ENCODE peak calls at places on chromosomes 6 and 20, in four cellular contexts. P, F, R and G are unnamed samples.

GRCh38 chr20:32052792-32053362 is 835 bp downstream of the HCK start:
- DNase-seq in P (no peak), F (peak; percentile 70), R (peak; percentile 65), G (peak; percentile 88)

GRCh38 chr6:89145461-89145961 is 344 bp upstream of the PM20D2 start:
- DNase-seq in P (no peak), F (no peak), R (no peak), G (peak; percentile 11)

GRCh38 chr20:44810061-44810390 is 320 bp downstream of the RIMS4 start:
- DNase-seq in P (no peak), F (peak; percentile 54), R (peak; percentile 27), G (peak; percentile 43)

GRCh38 chr20:2845607-2846006 is 5.1 kb downstream of the VPS16 start:
- DNase-seq in P (no peak), F (no peak), R (no peak), G (no peak)

GRCh38 chr6:111699123-111699522 is 93.4 kb upstream of the TRAF3IP2 start:
- DNase-seq in P (no peak), F (no peak), R (no peak), G (no peak)

GRCh38 chr20:62834967-62835730 is 18.3 kb downstream of the COL9A3 start:
- DNase-seq in P (no peak), F (no peak), R (no peak), G (no peak)

GRCh38 chr20:43774754-43775153 is 48.0 kb upstream of the GTSF1L start:
- DNase-seq in P (no peak), F (no peak), R (no peak), G (no peak)

GRCh38 chr6:55895972-55896371 is 20.6 kb upstream of the BMP5 start:
- DNase-seq in P (no peak), F (no peak), R (no peak), G (no peak)

GRCh38 chr20:44219791-44220190 is 9.2 kb upstream of the OSER1 start:
- DNase-seq in P (no peak), F (no peak), R (no peak), G (peak; percentile 34)

GRCh38 chr6:19803331-19804330 is 33.5 kb upstream of the ID4 start:
- DNase-seq in P (peak; percentile 49), F (no peak), R (no peak), G (no peak)

GRCh38 chr6:80338201-80338836 is 231.8 kb downstream of the BCKDHB start:
- DNase-seq in P (peak; percentile 47), F (peak; percentile 94), R (peak; percentile 86), G (peak; percentile 89)

GRCh38 chr6:32886674-32887383 is 32.8 kb downstream of the PSMB9 start:
- DNase-seq in P (no peak), F (no peak), R (no peak), G (no peak)

GRCh38 chr6:156438519-156438918 is 338.7 kb upstream of the ARID1B start:
- DNase-seq in P (no peak), F (no peak), R (no peak), G (no peak)

GRCh38 chr6:128025478-128025877 is 124.6 kb upstream of the THEMIS start:
- DNase-seq in P (no peak), F (no peak), R (no peak), G (peak; percentile 43)

GRCh38 chr6:722608-723007 is 29.7 kb upstream of the EXOC2 start:
- DNase-seq in P (no peak), F (no peak), R (no peak), G (no peak)

GRCh38 chr6:34953084-34954025 is 64.3 kb downstream of the ANKS1A start:
- DNase-seq in P (peak; percentile 97), F (no peak), R (no peak), G (no peak)

GRCh38 chr20:52105573-52106422 is 85.8 kb downstream of the ZFP64 start:
- DNase-seq in P (no peak), F (peak; percentile 96), R (peak; percentile 97), G (peak; percentile 96)

GRCh38 chr6:41929918-41930317 is 8.6 kb downstream of the BYSL start:
- DNase-seq in P (no peak), F (no peak), R (no peak), G (no peak)

GRCh38 chr20:37804584-37805566 is 98.1 kb upstream of the VSTM2L start:
- DNase-seq in P (no peak), F (no peak), R (no peak), G (no peak)

GRCh38 chr6:26412225-26412624 is 10.2 kb downstream of the BTN3A1 start:
- DNase-seq in P (no peak), F (no peak), R (no peak), G (peak; percentile 35)

GRCh38 chr20:21019831-21020655 is 86.1 kb downstream of the LINC00237 start:
- DNase-seq in P (peak; percentile 82), F (peak; percentile 48), R (no peak), G (peak; percentile 17)

GRCh38 chr20:54123587-54124180 is 50.1 kb downstream of the CYP24A1 start:
- DNase-seq in P (peak; percentile 100), F (peak; percentile 51), R (peak; percentile 65), G (peak; percentile 83)

GRCh38 chr6:7155871-7156579 is 48.3 kb downstream of the RREB1 start:
- DNase-seq in P (no peak), F (no peak), R (no peak), G (peak; percentile 31)

GRCh38 chr6:18022398-18023231 is 35.2 kb upstream of the KIF13A start:
- DNase-seq in P (no peak), F (no peak), R (peak; percentile 55), G (peak; percentile 97)

GRCh38 chr6:87104657-87105056 is 9.8 kb upstream of the CGA start:
- DNase-seq in P (no peak), F (no peak), R (no peak), G (no peak)

GRCh38 chr6:41674231-41675000 is 36.1 kb downstream of the MDFI start:
- DNase-seq in P (no peak), F (no peak), R (no peak), G (no peak)

GRCh38 chr20:31721408-31722332 is 998 bp downstream of the BCL2L1 start:
- DNase-seq in P (no peak), F (no peak), R (peak; percentile 17), G (peak; percentile 43)

GRCh38 chr6:152969688-152970418 is 13.0 kb downstream of the FBXO5 start:
- DNase-seq in P (no peak), F (no peak), R (no peak), G (no peak)

GRCh38 chr6:5151295-5151954 is 66.3 kb downstream of the PPP1R3G start:
- DNase-seq in P (no peak), F (no peak), R (no peak), G (no peak)

GRCh38 chr6:160102956-160103824 is 18.4 kb upstream of the SLC22A1 start:
- DNase-seq in P (peak; percentile 45), F (peak; percentile 67), R (peak; percentile 55), G (peak; percentile 77)

GRCh38 chr6:43524483-43524961 is 7.6 kb downstream of the POLR1C start:
- DNase-seq in P (no peak), F (no peak), R (no peak), G (no peak)

DNA sequence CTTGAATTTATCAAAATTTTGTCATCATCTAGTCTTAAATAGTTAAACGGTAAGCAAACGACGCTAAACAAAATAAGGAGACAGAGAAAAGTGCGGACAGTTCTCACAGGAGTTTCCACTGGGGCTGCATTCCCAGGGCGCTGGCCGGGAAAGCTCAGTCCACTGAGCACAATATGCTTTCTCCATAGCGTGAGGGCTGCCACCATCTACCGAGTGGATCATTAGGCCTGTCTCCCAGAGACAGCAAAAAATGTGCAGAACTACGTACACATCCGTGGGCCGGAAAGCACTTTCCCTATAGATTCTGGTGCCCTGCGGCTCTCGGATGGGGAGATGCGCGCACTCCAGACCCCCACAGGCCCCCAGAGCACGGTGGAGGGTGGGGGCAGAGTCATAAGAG is 84.9 kb downstream of the THBS2 start:
- DNase-seq in P (no peak), F (no peak), R (no peak), G (no peak)
- TF ChIP-seq CREB1 in P (no peak), F (no peak), R (no peak), G (no peak)

GRCh38 chr6:168385858-168386735 is 54.9 kb upstream of the SMOC2 start:
- DNase-seq in P (no peak), F (no peak), R (no peak), G (no peak)

GRCh38 chr6:168385380-168385779 is 55.6 kb upstream of the SMOC2 start:
- DNase-seq in P (no peak), F (no peak), R (no peak), G (no peak)

GRCh38 chr6:168387911-168388310 is 53.1 kb upstream of the SMOC2 start:
- DNase-seq in P (no peak), F (no peak), R (no peak), G (no peak)

GRCh38 chr6:168387426-168387825 is 53.6 kb upstream of the SMOC2 start:
- DNase-seq in P (no peak), F (no peak), R (no peak), G (no peak)

DNA sequence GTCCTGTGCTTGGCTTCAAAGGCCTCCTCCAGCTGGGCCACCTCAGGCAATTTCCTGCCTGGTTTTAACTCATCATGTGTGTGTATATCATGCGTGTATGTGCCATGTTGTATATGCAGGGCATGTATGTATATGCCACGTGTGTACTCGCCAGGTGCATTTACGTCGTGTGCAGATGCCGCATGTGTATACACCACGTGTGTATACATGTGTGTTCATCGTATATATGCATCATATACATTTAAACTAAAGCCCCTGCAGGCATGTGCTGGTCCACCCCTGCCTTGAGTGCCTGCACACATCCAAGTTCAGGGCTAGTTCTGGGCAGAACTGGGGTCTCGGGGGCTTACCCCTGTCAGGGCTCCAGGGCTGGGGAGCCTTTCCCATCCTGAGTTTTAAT is 54.0 kb upstream of the SMOC2 start:
- DNase-seq in P (no peak), F (no peak), R (no peak), G (no peak)
- TF ChIP-seq CTCF in P (no peak), F (no peak), R (no peak), G (no peak)

GRCh38 chr6:11770546-11771466 is 7.8 kb downstream of the ADTRP start:
- DNase-seq in P (no peak), F (peak; percentile 48), R (peak; percentile 25), G (peak; percentile 35)
- TF ChIP-seq CREB1 in P (no peak), F (no peak), R (no peak), G (no peak)

GRCh38 chr6:90432937-90433336 is 136.3 kb upstream of the BACH2 start:
- DNase-seq in P (no peak), F (no peak), R (no peak), G (no peak)

GRCh38 chr6:90431521-90432407 is 135.1 kb upstream of the BACH2 start:
- DNase-seq in P (no peak), F (no peak), R (no peak), G (no peak)

GRCh38 chr6:90432408-90432775 is 135.7 kb upstream of the BACH2 start:
- DNase-seq in P (no peak), F (no peak), R (no peak), G (no peak)

GRCh38 chr6:90428514-90428913 is 131.9 kb upstream of the BACH2 start:
- DNase-seq in P (no peak), F (no peak), R (no peak), G (no peak)

DNA sequence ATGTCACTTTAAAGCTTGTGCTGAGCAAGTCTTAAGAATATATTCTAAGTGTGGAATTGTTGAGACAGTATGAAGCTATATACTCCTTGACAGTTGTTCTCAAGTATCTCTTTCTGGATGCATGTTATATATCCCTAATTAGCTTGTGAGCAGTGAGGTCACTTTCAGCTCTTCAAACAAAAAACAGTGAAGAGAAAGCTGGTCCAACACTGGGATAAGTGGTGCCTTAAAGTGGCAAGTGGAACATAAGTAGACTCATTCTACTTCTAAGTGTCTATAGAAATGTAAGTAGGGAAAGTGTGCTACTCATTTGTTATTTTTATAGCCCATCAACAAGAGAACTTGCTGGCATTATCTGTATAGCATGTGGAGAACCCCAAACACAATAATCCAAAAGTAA is 133.1 kb upstream of the BACH2 start:
- DNase-seq in P (no peak), F (no peak), R (no peak), G (peak; percentile 55)
- TF ChIP-seq CTCF in P (no peak), F (no peak), R (no peak), G (no peak)